ENCODE peak calls at places on chromosomes 11 and 22, in seven cellular contexts. S is kidney; Z is CD8-positive, alpha-beta memory T cell; D is PC-3; G is fibroblast of lung; B is thoracic aorta; O is hepatocyte. Y is an unnamed sample.

GRCh38 chr11:126514061-126514713 is 158.7 kb downstream of the ST3GAL4 start:
- DNase-seq in S (no peak), Z (no peak), D (no peak), G (no peak), B (no peak), O (no peak), Y (no peak)

GRCh38 chr11:92329137-92329536 is 104.5 kb downstream of the FAT3 start:
- DNase-seq in S (no peak), Z (no peak), D (no peak), G (no peak), B (no peak), O (no peak), Y (no peak)

GRCh38 chr11:43738600-43739409 is 58.3 kb downstream of the HSD17B12 start:
- DNase-seq in S (no peak), Z (no peak), D (peak; percentile 85), G (peak; percentile 89), B (no peak), O (peak; percentile 59), Y (no peak)

GRCh38 chr22:19819209-19819910 is 35.3 kb downstream of the GNB1L start:
- DNase-seq in S (no peak), Z (no peak), D (no peak), G (no peak), B (no peak), O (no peak), Y (no peak)

GRCh38 chr11:78809931-78810481 is 235.3 kb upstream of the NARS2 start:
- DNase-seq in S (no peak), Z (no peak), D (no peak), G (no peak), B (no peak), O (peak; percentile 72), Y (no peak)

GRCh38 chr22:42061041-42061440 is 9.6 kb downstream of the NAGA start:
- DNase-seq in S (peak; percentile 41), Z (no peak), D (no peak), G (no peak), B (no peak), O (no peak), Y (no peak)

GRCh38 chr11:1218256-1218787 is 4.5 kb upstream of the MUC5B start:
- DNase-seq in S (peak; percentile 31), Z (no peak), D (no peak), G (no peak), B (no peak), O (no peak), Y (no peak)

GRCh38 chr22:43846966-43847365 is 15.3 kb downstream of the SULT4A1 start:
- DNase-seq in S (peak; percentile 35), Z (no peak), D (no peak), G (no peak), B (no peak), O (no peak), Y (no peak)

GRCh38 chr11:118012083-118012669 is 26.0 kb downstream of the IL10RA start:
- DNase-seq in S (no peak), Z (no peak), D (peak; percentile 58), G (peak; percentile 15), B (no peak), O (peak; percentile 79), Y (no peak)

GRCh38 chr11:67412495-67413179 is 2.8 kb upstream of the CARNS1 start:
- DNase-seq in S (no peak), Z (no peak), D (no peak), G (no peak), B (no peak), O (no peak), Y (no peak)

GRCh38 chr11:19890308-19890707 is 177.7 kb downstream of the NAV2 start:
- DNase-seq in S (no peak), Z (no peak), D (peak; percentile 71), G (peak; percentile 94), B (no peak), O (peak; percentile 31), Y (no peak)

GRCh38 chr11:1290052-1291040 is 19.1 kb downstream of the TOLLIP start:
- DNase-seq in S (peak; percentile 43), Z (no peak), D (no peak), G (no peak), B (no peak), O (no peak), Y (no peak)

GRCh38 chr11:116374085-116374484 is 398.7 kb downstream of the BUD13 start:
- DNase-seq in S (no peak), Z (no peak), D (no peak), G (no peak), B (no peak), O (no peak), Y (no peak)

GRCh38 chr11:46114378-46114777 is 6.9 kb downstream of the PHF21A start:
- DNase-seq in S (no peak), Z (no peak), D (no peak), G (no peak), B (no peak), O (no peak), Y (no peak)

GRCh38 chr22:27424319-27424718 is 377.2 kb downstream of the MN1 start:
- DNase-seq in S (no peak), Z (no peak), D (no peak), G (peak; percentile 71), B (no peak), O (no peak), Y (no peak)

GRCh38 chr22:17101475-17102296 is 16.9 kb downstream of the IL17RA start:
- DNase-seq in S (no peak), Z (no peak), D (no peak), G (no peak), B (no peak), O (no peak), Y (no peak)
- H3K4me1 ChIP-seq in S (no peaks in the 10 kb centered on the region), Z (peaks cover 85% of the 10 kb centered on the region), D (no peaks in the 10 kb centered on the region), G (no peaks in the 10 kb centered on the region), B (no peaks in the 10 kb centered on the region), O (no peaks in the 10 kb centered on the region), Y (no peaks in the 10 kb centered on the region)

DNA sequence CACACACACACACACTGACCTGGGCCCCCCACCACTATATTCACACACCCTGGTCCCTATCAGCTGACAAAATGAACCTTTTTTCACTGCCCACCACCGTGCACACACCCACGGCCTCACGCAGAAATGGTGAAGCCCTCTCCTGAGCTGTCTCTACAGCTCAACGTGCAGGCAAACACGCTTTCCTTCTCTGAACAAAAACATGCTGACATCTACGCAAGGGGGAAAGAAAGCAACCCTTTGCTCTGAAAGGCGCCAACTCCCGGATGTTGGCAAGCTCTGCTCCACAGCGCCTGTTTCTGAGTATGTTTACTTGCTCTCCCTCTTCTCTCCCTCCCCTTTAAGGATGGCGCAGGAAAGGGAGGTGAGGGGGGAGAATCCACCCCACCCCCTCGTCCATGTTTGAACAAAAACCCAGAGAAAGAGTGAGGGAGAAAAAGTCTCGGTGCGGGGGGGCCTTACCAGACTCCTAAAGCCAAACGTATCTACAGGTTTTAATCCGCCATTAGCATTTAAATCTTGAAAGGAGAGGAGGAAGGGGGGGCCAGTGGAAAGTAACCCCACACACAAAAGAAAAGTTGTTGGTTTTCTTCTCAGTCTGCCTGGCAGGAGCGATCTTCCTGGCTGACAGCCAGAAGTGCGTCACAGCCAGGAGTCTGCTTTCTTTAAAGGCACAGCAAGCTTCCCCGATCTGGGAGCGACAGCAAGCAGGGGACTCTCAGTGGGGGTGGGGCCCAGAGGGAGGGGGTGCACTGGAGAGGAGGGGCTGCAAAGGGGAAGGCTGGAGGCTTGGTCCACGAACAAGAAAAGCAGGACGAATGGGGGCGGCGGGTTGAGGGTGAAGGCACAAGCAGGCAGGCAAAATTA is 39.6 kb downstream of the NUMA1 start:
- DNase-seq in S (peak; percentile 98), Z (peak; percentile 77), D (peak; percentile 96), G (peak; percentile 93), B (peak; percentile 76), O (peak; percentile 95), Y (peak; percentile 86)
- H3K4me1 ChIP-seq in S (peaks cover 43% of the 10 kb centered on the region), Z (peaks cover 69% of the 10 kb centered on the region), D (peaks cover 42% of the 10 kb centered on the region), G (peaks cover 18% of the 10 kb centered on the region), B (peaks cover 40% of the 10 kb centered on the region), O (peaks cover 31% of the 10 kb centered on the region), Y (peaks cover 21% of the 10 kb centered on the region)

DNA sequence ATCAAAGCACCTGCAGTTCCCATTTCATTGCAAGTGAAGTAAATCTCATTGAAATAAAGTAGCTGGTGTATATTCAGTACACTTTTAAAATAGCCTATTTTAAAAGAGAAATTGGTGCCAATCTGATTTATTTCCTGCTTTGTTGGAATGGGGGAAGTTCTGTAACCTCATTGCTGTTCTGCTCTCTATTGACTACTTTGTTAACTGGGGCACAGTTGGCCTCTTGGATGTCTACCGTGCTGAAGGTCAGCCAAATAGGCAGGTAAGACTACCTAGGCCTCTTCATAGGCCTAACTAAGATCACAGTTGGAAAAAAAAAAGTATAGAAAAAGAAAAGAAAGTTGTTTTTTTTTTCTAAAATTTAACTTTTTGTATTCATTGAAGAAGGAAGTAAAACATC is 9.2 kb downstream of the CTNND1 start:
- DNase-seq in S (no peak), Z (no peak), D (no peak), G (no peak), B (no peak), O (no peak), Y (no peak)
- H3K4me1 ChIP-seq in S (peaks cover 38% of the 10 kb centered on the region), Z (no peaks in the 10 kb centered on the region), D (peaks cover 50% of the 10 kb centered on the region), G (peaks cover 3% of the 10 kb centered on the region), B (peaks cover 58% of the 10 kb centered on the region), O (peaks cover 19% of the 10 kb centered on the region), Y (no peaks in the 10 kb centered on the region)

GRCh38 chr11:134521001-134521400 is 109.0 kb upstream of the B3GAT1 start:
- DNase-seq in S (peak; percentile 39), Z (no peak), D (no peak), G (no peak), B (no peak), O (no peak), Y (no peak)
- H3K4me1 ChIP-seq in S (no peaks in the 10 kb centered on the region), Z (no peaks in the 10 kb centered on the region), D (no peaks in the 10 kb centered on the region), G (no peaks in the 10 kb centered on the region), B (no peaks in the 10 kb centered on the region), O (no peaks in the 10 kb centered on the region), Y (peaks cover 6% of the 10 kb centered on the region)

GRCh38 chr11:77080643-77081210 is 14.0 kb downstream of the CAPN5 start:
- DNase-seq in S (peak; percentile 28), Z (no peak), D (no peak), G (peak; percentile 43), B (peak; percentile 1), O (no peak), Y (no peak)

GRCh38 chr11:77079666-77080065 is 12.9 kb downstream of the CAPN5 start:
- DNase-seq in S (no peak), Z (no peak), D (no peak), G (no peak), B (no peak), O (no peak), Y (no peak)

GRCh38 chr11:77082838-77083552 is 16.2 kb downstream of the CAPN5 start:
- DNase-seq in S (peak; percentile 88), Z (peak; percentile 30), D (no peak), G (peak; percentile 25), B (no peak), O (no peak), Y (no peak)

GRCh38 chr11:77081976-77082836 is 15.4 kb downstream of the CAPN5 start:
- DNase-seq in S (peak; percentile 43), Z (no peak), D (no peak), G (no peak), B (peak; percentile 1), O (no peak), Y (no peak)

GRCh38 chr11:77081381-77081851 is 14.6 kb downstream of the CAPN5 start:
- DNase-seq in S (peak; percentile 59), Z (no peak), D (no peak), G (no peak), B (peak; percentile 1), O (no peak), Y (no peak)
- H3K4me1 ChIP-seq in S (peaks cover 10% of the 10 kb centered on the region), Z (peaks cover 19% of the 10 kb centered on the region), D (no peaks in the 10 kb centered on the region), G (peaks cover 12% of the 10 kb centered on the region), B (peaks cover 3% of the 10 kb centered on the region), O (peaks cover 16% of the 10 kb centered on the region), Y (peaks cover 10% of the 10 kb centered on the region)

Y was measured in NT2/D1.